ENCODE peak calls at places on chromosomes 1 and 21, in five cellular contexts. Y, D, A, I and C are unnamed samples.

GRCh38 chr1:175072131-175072941 is 4.7 kb downstream of the TNN start:
- DNase-seq in A (peak; percentile 81), D (no peak), I (no peak), Y (peak; percentile 69), C (peak; percentile 23)

GRCh38 chr1:245829194-245829593 is 674.4 kb downstream of the KIF26B start:
- DNase-seq in A (no peak), D (no peak), I (no peak), Y (no peak), C (no peak)

GRCh38 chr1:183304466-183305122 is 113.6 kb downstream of the NMNAT2 start:
- DNase-seq in Y (no peak), I (no peak), D (no peak), A (no peak), C (no peak)

GRCh38 chr1:64246294-64246917 is 43.0 kb downstream of the UBE2U start:
- DNase-seq in Y (peak; percentile 66), I (no peak), A (peak; percentile 62), D (no peak), C (no peak)

GRCh38 chr1:29758764-29759499 is 522.6 kb downstream of the PTPRU start:
- DNase-seq in D (no peak), I (no peak), Y (no peak), A (no peak), C (no peak)

GRCh38 chr1:57517587-57518397 is 93.9 kb upstream of the DAB1 start:
- DNase-seq in I (no peak), Y (no peak), D (no peak), A (no peak), C (no peak)

GRCh38 chr1:183543619-183544204 is 46.5 kb downstream of the NCF2 start:
- DNase-seq in A (peak; percentile 84), I (peak; percentile 23), D (no peak), Y (peak; percentile 79), C (peak; percentile 26)

GRCh38 chr1:21325731-21326387 is 35.6 kb upstream of the ECE1 start:
- DNase-seq in I (no peak), Y (no peak), D (no peak), A (no peak), C (no peak)

GRCh38 chr1:199204231-199204630 is 565.4 kb downstream of the PTPRC start:
- DNase-seq in Y (no peak), D (no peak), A (no peak), I (no peak), C (no peak)

GRCh38 chr1:171636141-171636540 is 14.1 kb downstream of the MYOCOS start:
- DNase-seq in A (peak; percentile 12), D (no peak), I (no peak), Y (peak; percentile 19), C (no peak)

GRCh38 chr1:51697160-51697559 is 80.3 kb downstream of the OSBPL9 start:
- DNase-seq in D (no peak), I (no peak), A (peak; percentile 40), Y (peak; percentile 44), C (no peak)

GRCh38 chr21:32592929-32593502 is 7.7 kb upstream of the TCP10L start:
- DNase-seq in D (no peak), A (no peak), Y (no peak), I (no peak), C (no peak)

GRCh38 chr1:181513786-181514297 is 30.5 kb downstream of the CACNA1E start:
- DNase-seq in D (no peak), Y (no peak), I (no peak), A (no peak), C (no peak)

GRCh38 chr1:105072446-105072845 is 1322.7 kb downstream of the AMY1C start:
- DNase-seq in I (no peak), D (no peak), A (no peak), Y (no peak), C (no peak)

GRCh38 chr1:21051177-21051576 is 125.5 kb downstream of the EIF4G3 start:
- DNase-seq in D (no peak), A (no peak), Y (no peak), I (no peak), C (no peak)

GRCh38 chr21:44914176-44914874 is 6.4 kb downstream of the ITGB2 start:
- DNase-seq in A (no peak), Y (no peak), D (no peak), I (no peak), C (no peak)

GRCh38 chr1:74652711-74653131 is 20.9 kb downstream of the ERICH3 start:
- DNase-seq in D (no peak), A (peak; percentile 88), Y (peak; percentile 28), I (no peak), C (peak; percentile 48)

GRCh38 chr1:156599811-156600210 is 1.5 kb downstream of the GPATCH4 start:
- DNase-seq in D (no peak), I (no peak), Y (no peak), A (peak; percentile 45), C (no peak)

GRCh38 chr1:152622803-152623202 is at the start of gene LCE3A:
- DNase-seq in D (peak; percentile 41), I (no peak), A (peak; percentile 31), Y (no peak), C (no peak)

GRCh38 chr1:197173571-197174482 is 27.4 kb upstream of the ASPM start:
- DNase-seq in Y (peak; percentile 86), D (no peak), I (no peak), A (peak; percentile 17), C (peak; percentile 18)

GRCh38 chr1:91603409-91603808 is 102.8 kb downstream of the CDC7 start:
- DNase-seq in D (no peak), I (no peak), A (no peak), Y (no peak), C (no peak)

GRCh38 chr1:66943361-66943969 is 18.7 kb downstream of the MIER1 start:
- DNase-seq in I (no peak), A (no peak), Y (no peak), D (no peak), C (no peak)

GRCh38 chr1:183956559-183957188 is 80.9 kb downstream of the COLGALT2 start:
- DNase-seq in I (peak; percentile 22), Y (peak; percentile 84), D (no peak), A (peak; percentile 85), C (peak; percentile 41)

GRCh38 chr1:242876021-242876420 is 351.5 kb upstream of the PLD5 start:
- DNase-seq in Y (no peak), D (no peak), A (no peak), I (no peak), C (no peak)

GRCh38 chr1:208176654-208177053 is 67.5 kb downstream of the PLXNA2 start:
- DNase-seq in I (no peak), A (no peak), Y (no peak), D (no peak), C (no peak)

GRCh38 chr1:31674626-31675025 is 29.2 kb downstream of the COL16A1 start:
- DNase-seq in D (no peak), Y (no peak), A (peak; percentile 15), I (no peak), C (no peak)

GRCh38 chr1:95953005-95953404 is 719.0 kb downstream of the RWDD3 start:
- DNase-seq in Y (peak; percentile 44), D (no peak), A (peak; percentile 55), I (peak; percentile 6), C (no peak)

GRCh38 chr1:59110287-59110686 is 186.6 kb upstream of the FGGY start:
- DNase-seq in A (no peak), I (no peak), D (no peak), Y (no peak), C (no peak)

GRCh38 chr1:110187139-110187890 is 22.8 kb upstream of the KCNC4 start:
- DNase-seq in Y (peak; percentile 39), I (no peak), A (peak; percentile 67), D (no peak), C (no peak)

GRCh38 chr1:9643351-9644256 is 7.9 kb upstream of the PIK3CD start:
- DNase-seq in I (no peak), A (no peak), Y (no peak), D (no peak), C (no peak)

GRCh38 chr1:164767257-164768044 is 208.5 kb downstream of the PBX1 start:
- DNase-seq in D (no peak), A (peak; percentile 87), Y (peak; percentile 98), I (no peak), C (peak; percentile 86)

GRCh38 chr1:26409191-26409751 is 1.3 kb upstream of the LIN28A start:
- DNase-seq in Y (peak; percentile 37), A (no peak), D (no peak), I (no peak), C (no peak)

GRCh38 chr1:26411624-26412074 is 1.0 kb downstream of the LIN28A start:
- DNase-seq in A (no peak), Y (no peak), D (no peak), I (no peak), C (no peak)

GRCh38 chr1:26405281-26405915 is 5.2 kb upstream of the LIN28A start:
- DNase-seq in A (peak; percentile 41), Y (peak; percentile 25), I (no peak), D (no peak), C (no peak)

GRCh38 chr1:26410706-26411623 is at the start of gene LIN28A:
- DNase-seq in Y (no peak), D (no peak), A (no peak), I (no peak), C (no peak)

DNA sequence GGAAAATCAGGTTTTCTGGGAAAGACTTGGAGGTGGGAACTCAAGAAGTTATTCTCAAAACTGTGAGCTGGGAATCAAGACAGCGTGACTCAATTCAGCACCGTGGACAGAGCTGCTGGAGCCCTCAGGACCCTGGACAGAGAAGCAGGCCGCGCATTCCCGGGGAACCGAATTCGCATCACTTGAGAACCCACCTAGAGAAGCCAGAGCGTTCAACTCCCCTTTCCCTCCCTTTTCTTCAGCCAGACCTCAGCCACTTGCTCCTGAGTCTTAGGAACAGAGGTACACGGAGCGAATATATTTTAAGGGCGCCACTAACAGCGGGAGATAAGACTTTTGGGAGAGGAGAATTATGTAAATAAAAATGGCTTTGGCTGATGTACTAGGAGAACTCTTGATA is 2.0 kb upstream of the LIN28A start:
- DNase-seq in I (no peak), Y (peak; percentile 83), D (peak; percentile 62), A (peak; percentile 80), C (peak; percentile 49)
- H3K27me3 ChIP-seq in I (no peaks in the 10 kb centered on the region), Y (no peaks in the 10 kb centered on the region), D (peaks cover 6% of the 10 kb centered on the region), A (peaks cover 43% of the 10 kb centered on the region), C (peaks cover 39% of the 10 kb centered on the region)

GRCh38 chr1:84143796-84144565 is at the start of gene PRKACB:
- DNase-seq in D (no peak), A (peak; percentile 56), Y (peak; percentile 57), I (no peak), C (no peak)
- H3K4me3 ChIP-seq in D (no peak within 1 kb of the TSS), A (no peak within 1 kb of the TSS), Y (no peak within 1 kb of the TSS), I (peak within 1 kb of the TSS; percentile 4), C (no peak within 1 kb of the TSS)

GRCh38 chr1:3067671-3068399 is 1.2 kb upstream of the PRDM16 start:
- DNase-seq in D (no peak), I (no peak), Y (no peak), A (no peak), C (no peak)
- H3K27me3 ChIP-seq in D (peaks cover 8% of the 10 kb centered on the region), I (no peaks in the 10 kb centered on the region), Y (peaks cover 80% of the 10 kb centered on the region), A (peaks cover 80% of the 10 kb centered on the region), C (peaks cover 72% of the 10 kb centered on the region)

DNA sequence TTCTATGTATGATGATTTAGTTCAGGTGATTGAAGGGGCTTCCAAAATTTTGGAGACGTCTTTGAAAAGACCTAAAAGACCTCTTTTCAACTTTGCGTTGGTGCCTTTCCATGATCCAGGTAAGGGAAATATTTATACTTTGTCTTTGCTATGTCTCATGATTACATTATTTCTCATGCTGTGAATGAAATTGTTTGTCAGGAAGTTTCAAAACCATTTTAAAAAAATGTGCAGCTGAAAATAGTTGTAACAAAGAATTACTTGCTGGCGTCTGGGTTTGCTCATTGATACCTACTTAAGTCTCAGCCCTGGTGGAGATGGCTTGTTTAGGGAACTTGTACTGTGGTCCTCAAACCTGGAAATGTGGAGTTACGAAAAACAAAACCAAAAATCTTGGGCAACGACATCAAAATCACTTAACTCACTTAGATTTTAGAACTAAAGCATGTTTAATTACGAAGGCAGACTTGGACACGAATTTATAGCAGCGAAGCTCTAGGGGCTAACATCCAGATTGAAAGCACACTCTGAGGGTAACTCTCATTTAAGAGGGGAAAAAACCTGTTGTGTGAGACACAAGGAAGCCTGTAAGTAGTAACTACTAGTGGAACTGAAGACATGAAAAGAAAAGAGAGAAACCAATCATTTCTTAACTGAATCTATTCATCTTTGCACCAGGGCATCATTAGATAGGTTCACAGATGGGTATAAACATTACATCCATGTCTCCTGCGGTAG is 907 bp downstream of the HMCN1 start:
- DNase-seq in I (no peak), Y (peak; percentile 41), A (peak; percentile 46), D (no peak), C (no peak)
- H3K4me3 ChIP-seq in I (peak overlapping the region; percentile 54), Y (peak overlapping the region; percentile 52), A (peak overlapping the region; percentile 73), D (peak overlapping the region; percentile 44), C (peak overlapping the region; percentile 64)